ENCODE peak calls at places on chromosomes 6 and 20, in nine cellular contexts. R, E, Q, K, O, J, S, P and X are unnamed samples.

GRCh38 chr6:83976871-83977270 is 56.7 kb upstream of the MRAP2 start:
- DNase-seq in R (no peak), O (peak), J (no peak), E (no peak), Q (no peak), P (no peak), S (no peak), K (peak), X (no peak)

GRCh38 chr6:137416376-137417109 is 77.7 kb downstream of the OLIG3 start:
- DNase-seq in R (no peak), Q (no peak), K (no peak), O (no peak), P (no peak), S (no peak), J (no peak), E (peak), X (peak)

GRCh38 chr6:120056085-120056484 is 706.5 kb upstream of the MAN1A1 start:
- DNase-seq in K (peak), O (no peak), Q (no peak), E (no peak), S (no peak), P (no peak), R (no peak), J (no peak), X (no peak)

GRCh38 chr20:35257175-35257909 is 20.6 kb downstream of the MMP24OS start:
- DNase-seq in P (no peak), O (no peak), J (no peak), E (peak), S (no peak), R (no peak), Q (no peak), K (no peak), X (no peak)

GRCh38 chr20:20525214-20525613 is 157.3 kb downstream of the INSM1 start:
- DNase-seq in J (no peak), R (no peak), O (no peak), P (no peak), K (no peak), Q (no peak), E (no peak), S (no peak), X (no peak)

GRCh38 chr6:147126618-147127022 is 77.6 kb upstream of the STXBP5 start:
- DNase-seq in J (no peak), O (no peak), Q (no peak), S (no peak), R (no peak), E (no peak), K (no peak), P (peak), X (peak)

GRCh38 chr6:61193771-61194170 is 1092.3 kb downstream of the KHDRBS2 start:
- DNase-seq in O (no peak), P (no peak), S (no peak), R (no peak), E (no peak), Q (no peak), J (no peak), K (no peak), X (no peak)

GRCh38 chr20:9608639-9609440 is 94.5 kb downstream of the LAMP5 start:
- DNase-seq in K (peak), E (no peak), Q (no peak), S (no peak), R (no peak), P (no peak), J (no peak), O (no peak), X (no peak)

GRCh38 chr6:13485303-13485702 is 2.1 kb downstream of the GFOD1 start:
- DNase-seq in E (no peak), S (no peak), O (no peak), R (no peak), P (no peak), K (no peak), J (no peak), Q (no peak), X (no peak)

GRCh38 chr6:2891768-2892170 is 11.3 kb downstream of the SERPINB9 start:
- DNase-seq in E (no peak), S (peak), R (no peak), P (no peak), Q (no peak), J (no peak), K (no peak), O (peak), X (no peak)